ENCODE peak calls at places on chromosome 1, in four cellular contexts. G is pancreas, B is left ventricle myocardium inferior, I is cardiac muscle cell. R is an unnamed sample.

GRCh38 chr1:53134961-53135734 is 7.3 kb downstream of the SLC1A7 start:
- DNase-seq in B (no peak), G (no peak), I (peak; percentile 91), R (no peak)

GRCh38 chr1:162319510-162320160 is 57.0 kb downstream of the SPATA46 start:
- DNase-seq in G (no peak), I (peak; percentile 74), B (no peak), R (no peak)

GRCh38 chr1:229223498-229223897 is 47.4 kb upstream of the RAB4A start:
- DNase-seq in B (no peak), G (peak; percentile 73), I (no peak), R (no peak)

GRCh38 chr1:73106931-73107330 is 824.6 kb upstream of the NEGR1 start:
- DNase-seq in B (no peak), I (no peak), G (no peak), R (no peak)

GRCh38 chr1:197320991-197321531 is 53.0 kb downstream of the CRB1 start:
- DNase-seq in I (peak; percentile 68), G (no peak), B (no peak), R (no peak)

GRCh38 chr1:150976879-150977694 is 2.5 kb upstream of the CERS2 start:
- DNase-seq in G (peak; percentile 75), B (peak; percentile 82), I (no peak), R (peak; percentile 94)

GRCh38 chr1:236868625-236869467 is 73.8 kb downstream of the MTR start:
- DNase-seq in I (peak; percentile 80), G (no peak), B (no peak), R (no peak)

GRCh38 chr1:198549863-198550262 is 9.4 kb upstream of the ATP6V1G3 start:
- DNase-seq in B (no peak), G (no peak), I (no peak), R (no peak)

GRCh38 chr1:176501596-176501995 is 38.6 kb downstream of the PAPPA2 start:
- DNase-seq in G (no peak), B (no peak), I (no peak), R (no peak)

GRCh38 chr1:21263052-21263429 is 27.2 kb downstream of the ECE1 start:
- DNase-seq in G (no peak), B (no peak), I (no peak), R (no peak)

GRCh38 chr1:97332716-97333115 is 588.1 kb downstream of the DPYD start:
- DNase-seq in I (peak; percentile 53), G (no peak), B (no peak), R (no peak)

GRCh38 chr1:29736582-29737188 is 500.4 kb downstream of the PTPRU start:
- DNase-seq in G (no peak), B (no peak), I (peak; percentile 73), R (no peak)

GRCh38 chr1:167544447-167544846 is 9.1 kb downstream of the CREG1 start:
- DNase-seq in I (no peak), G (no peak), B (no peak), R (no peak)
- H3K4me1 ChIP-seq in I (peaks cover 10% of the 10 kb centered on the region), G (peaks cover 3% of the 10 kb centered on the region), B (peaks cover 16% of the 10 kb centered on the region), R (peaks cover 45% of the 10 kb centered on the region)

GRCh38 chr1:219372916-219373615 is 199.4 kb downstream of the LYPLAL1 start:
- DNase-seq in G (no peak), I (no peak), B (no peak), R (no peak)

GRCh38 chr1:219374636-219375035 is 201.0 kb downstream of the LYPLAL1 start:
- DNase-seq in G (no peak), I (no peak), B (no peak), R (no peak)

GRCh38 chr1:219374167-219374566 is 200.5 kb downstream of the LYPLAL1 start:
- DNase-seq in G (no peak), I (no peak), B (no peak), R (no peak)

DNA sequence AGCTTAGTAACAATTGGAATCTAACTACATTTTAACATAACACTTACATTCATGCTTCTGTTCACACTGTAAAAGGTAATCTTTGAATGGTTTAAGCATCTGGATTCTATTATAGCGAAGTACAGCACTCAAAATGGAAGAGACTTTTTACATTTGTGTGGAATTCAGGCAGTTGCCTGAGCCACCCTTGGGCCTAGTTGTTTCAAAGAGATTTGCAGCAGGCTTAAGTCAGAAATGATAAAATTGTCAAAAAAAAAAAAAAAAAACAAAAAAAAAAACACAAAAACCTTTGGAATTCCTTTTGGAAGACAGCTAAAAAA is 199.9 kb downstream of the LYPLAL1 start:
- DNase-seq in I (no peak), G (no peak), B (no peak), R (no peak)
- H3K4me1 ChIP-seq in I (no peaks in the 10 kb centered on the region), G (no peaks in the 10 kb centered on the region), B (no peaks in the 10 kb centered on the region), R (no peaks in the 10 kb centered on the region)

DNA sequence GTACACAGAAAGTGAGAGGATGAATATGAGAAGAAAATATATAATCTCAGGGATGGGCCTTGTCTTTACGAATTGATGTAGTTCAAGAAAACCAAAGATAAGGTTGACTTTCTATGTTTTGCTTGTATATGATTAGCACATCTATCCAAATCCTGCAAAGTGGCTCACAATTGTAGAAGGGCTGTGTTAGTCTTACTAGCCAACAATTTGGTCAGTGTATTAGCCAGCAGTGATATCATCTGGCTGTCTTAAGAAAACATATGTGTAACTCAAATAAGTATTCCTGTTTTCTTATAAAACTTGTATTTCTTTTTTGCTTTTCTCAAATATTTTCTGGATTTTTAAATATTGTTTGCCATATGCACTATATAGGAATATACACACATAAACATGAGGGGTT is 5.5 kb downstream of the SDCCAG8 start:
- DNase-seq in I (peak; percentile 52), G (no peak), B (no peak), R (no peak)
- H3K4me1 ChIP-seq in I (peaks cover 8% of the 10 kb centered on the region), G (peaks cover 21% of the 10 kb centered on the region), B (peaks cover 46% of the 10 kb centered on the region), R (peaks cover 67% of the 10 kb centered on the region)

DNA sequence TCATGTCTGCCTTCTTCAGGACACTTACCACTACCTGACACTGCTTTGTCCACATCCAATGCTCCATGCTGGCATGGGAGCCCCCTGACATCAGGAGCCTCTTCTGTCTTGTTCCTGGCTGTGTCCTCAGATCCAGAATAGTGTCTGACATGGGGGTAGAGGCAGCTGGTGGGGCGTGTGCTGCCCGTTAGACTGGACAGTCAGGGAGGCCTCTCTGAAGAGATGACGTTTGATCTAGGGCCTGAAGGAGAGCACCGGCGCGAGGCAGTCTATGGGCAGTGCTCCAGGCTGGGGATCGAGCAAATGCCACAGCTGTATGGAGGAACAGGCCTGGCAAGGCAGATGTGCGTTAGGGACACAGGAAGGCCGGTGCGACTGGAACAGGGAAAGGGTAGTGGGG is 16.6 kb downstream of the SLC9A1 start:
- DNase-seq in G (no peak), B (no peak), I (no peak), R (no peak)
- H3K4me1 ChIP-seq in G (peaks cover 6% of the 10 kb centered on the region), B (peaks cover 97% of the 10 kb centered on the region), I (peaks cover 21% of the 10 kb centered on the region), R (peaks cover 72% of the 10 kb centered on the region)

DNA sequence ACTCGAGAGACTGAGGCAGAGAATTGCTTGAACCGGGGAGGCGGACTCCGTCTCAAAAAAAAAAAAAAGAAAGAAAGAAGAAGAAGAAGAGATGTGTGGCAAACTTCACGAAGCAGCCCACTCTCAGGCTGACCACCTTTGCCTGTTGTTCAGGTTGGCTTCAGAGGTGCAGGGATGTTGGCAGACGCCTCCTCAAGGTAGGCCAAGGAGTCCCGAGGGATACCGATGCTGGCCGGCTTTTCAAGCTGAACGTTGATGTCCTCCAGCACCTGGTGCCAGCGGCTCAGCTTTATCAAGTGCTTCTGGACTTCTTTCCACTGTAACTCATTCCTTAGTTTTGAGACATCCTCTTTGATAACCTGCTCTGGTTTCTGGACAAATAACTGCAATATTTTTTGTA is 243.8 kb upstream of the ADGRL2 start:
- DNase-seq in I (no peak), B (no peak), G (no peak), R (no peak)
- H3K4me1 ChIP-seq in I (no peaks in the 10 kb centered on the region), B (no peaks in the 10 kb centered on the region), G (no peaks in the 10 kb centered on the region), R (no peaks in the 10 kb centered on the region)

GRCh38 chr1:211577826-211578639 is 928 bp downstream of the SLC30A1 start:
- DNase-seq in I (peak; percentile 67), G (peak; percentile 81), B (peak; percentile 76), R (peak; percentile 87)

GRCh38 chr1:211577277-211577825 is 1.6 kb downstream of the SLC30A1 start:
- DNase-seq in I (no peak), B (no peak), G (no peak), R (no peak)

GRCh38 chr1:211580303-211580687 is 1.3 kb upstream of the SLC30A1 start:
- DNase-seq in B (no peak), I (no peak), G (no peak), R (no peak)

GRCh38 chr1:211579434-211580302 is 707 bp upstream of the SLC30A1 start:
- DNase-seq in B (peak; percentile 85), I (no peak), G (peak; percentile 90), R (peak; percentile 90)

DNA sequence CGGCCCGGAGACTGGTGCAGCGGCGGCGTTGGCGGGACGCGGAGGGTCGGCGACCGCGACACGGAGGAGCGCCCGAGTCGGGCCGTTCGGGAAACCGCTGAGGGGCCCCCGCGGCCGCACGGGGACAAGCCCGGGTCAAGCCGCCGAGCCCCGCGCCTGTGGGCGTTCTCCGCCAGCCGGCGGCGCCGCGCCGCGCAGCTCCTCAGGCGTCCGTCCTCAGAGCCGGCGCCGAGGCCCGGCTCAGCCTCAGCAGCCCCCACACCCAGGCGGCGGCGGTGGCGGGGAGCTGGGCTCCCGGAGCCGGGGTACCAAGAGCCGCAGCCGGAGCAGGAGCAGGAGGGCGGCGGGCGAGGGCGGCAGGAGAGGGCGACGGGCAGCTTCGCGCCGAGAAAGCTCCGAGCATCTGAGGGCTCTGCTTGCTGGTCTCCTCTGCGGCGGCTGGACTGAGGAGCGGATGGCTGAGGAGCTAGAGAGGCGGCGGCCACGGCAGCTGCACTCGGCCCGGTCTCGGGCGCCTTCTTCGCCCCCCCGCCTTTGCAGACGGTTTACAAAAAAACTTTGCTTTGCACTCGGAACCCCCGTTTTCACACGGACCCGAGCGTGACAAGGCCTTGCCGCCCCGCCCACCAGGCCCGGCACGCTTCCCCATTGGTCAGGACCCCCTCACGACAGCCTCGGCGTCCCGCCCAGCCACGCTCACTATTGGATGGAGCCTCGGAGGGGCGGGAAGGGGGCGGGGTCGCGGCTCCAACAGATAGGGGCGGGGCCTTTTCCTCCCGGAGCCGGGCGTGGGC is at the start of gene SLC30A1:
- DNase-seq in B (peak; percentile 100), I (peak; percentile 99), G (peak; percentile 100), R (peak; percentile 99)
- H3K4me1 ChIP-seq in B (peaks cover 71% of the 10 kb centered on the region), I (peaks cover 12% of the 10 kb centered on the region), G (peaks cover 24% of the 10 kb centered on the region), R (peaks cover 50% of the 10 kb centered on the region)

GRCh38 chr1:155967410-155968400 is 10.6 kb downstream of the ARHGEF2 start:
- DNase-seq in G (no peak), I (no peak), B (no peak), R (no peak)
- H3K4me1 ChIP-seq in G (no peaks in the 10 kb centered on the region), I (peaks cover 39% of the 10 kb centered on the region), B (peaks cover 97% of the 10 kb centered on the region), R (peaks cover 84% of the 10 kb centered on the region)

DNA sequence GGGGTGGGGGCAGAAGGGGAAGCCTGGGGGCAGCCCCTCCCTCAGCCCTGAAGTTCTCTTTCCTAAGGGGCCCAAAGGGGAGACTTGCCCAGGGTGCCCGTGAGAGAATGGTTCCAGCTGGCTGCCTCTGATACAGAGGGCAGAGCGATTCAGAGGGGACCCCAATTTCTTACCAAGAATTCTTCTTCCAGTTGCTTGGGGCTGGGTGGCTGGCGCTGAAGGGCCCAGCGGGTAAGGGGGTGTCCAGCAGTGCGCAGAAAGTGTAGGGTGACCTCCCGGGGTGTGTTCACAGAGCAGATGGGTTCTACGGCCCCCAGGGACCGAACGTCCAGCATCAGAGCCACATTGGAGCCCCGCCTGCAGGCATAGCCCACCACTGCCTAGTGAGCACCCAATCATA is 2.5 kb downstream of the PTPN7 start:
- DNase-seq in B (no peak), G (no peak), I (no peak), R (no peak)
- H3K4me1 ChIP-seq in B (peaks cover 11% of the 10 kb centered on the region), G (peaks cover 5% of the 10 kb centered on the region), I (peaks cover 11% of the 10 kb centered on the region), R (peaks cover 33% of the 10 kb centered on the region)

R was measured in lower lobe of right lung.